ENCODE peak calls at places on chromosomes 3 and 15, in four cellular contexts. One of them, this sample, is unnamed.

GRCh38 chr3:146390967-146391366 is 78.4 kb downstream of the PLSCR2 start:
- DNase-seq in NCI-H524: no peak
- DNase-seq in HFFc6: peak
- DNase-seq in upper lobe of left lung: no peak
- DNase-seq in this sample: no peak

GRCh38 chr3:114745322-114746240 is 401.5 kb downstream of the ZBTB20 start:
- DNase-seq in NCI-H524: no peak
- DNase-seq in HFFc6: peak
- DNase-seq in upper lobe of left lung: no peak
- DNase-seq in this sample: no peak

GRCh38 chr3:54146383-54147239 is 24.3 kb downstream of the CACNA2D3 start:
- DNase-seq in NCI-H524: no peak
- DNase-seq in HFFc6: no peak
- DNase-seq in upper lobe of left lung: peak
- DNase-seq in this sample: peak

GRCh38 chr3:160260587-160261270 is 35.5 kb downstream of the C3orf80 start:
- DNase-seq in NCI-H524: no peak
- DNase-seq in HFFc6: no peak
- DNase-seq in upper lobe of left lung: no peak
- DNase-seq in this sample: no peak

GRCh38 chr15:52658955-52659354 is 20.2 kb downstream of the ATOSA start:
- DNase-seq in NCI-H524: no peak
- DNase-seq in HFFc6: no peak
- DNase-seq in upper lobe of left lung: no peak
- DNase-seq in this sample: no peak

GRCh38 chr3:27945229-27945628 is 223.1 kb upstream of the EOMES start:
- DNase-seq in NCI-H524: no peak
- DNase-seq in HFFc6: no peak
- DNase-seq in upper lobe of left lung: no peak
- DNase-seq in this sample: no peak

GRCh38 chr15:31499953-31500808 is 173.5 kb downstream of the KLF13 start:
- DNase-seq in NCI-H524: no peak
- DNase-seq in HFFc6: no peak
- DNase-seq in upper lobe of left lung: no peak
- DNase-seq in this sample: no peak

GRCh38 chr3:195524171-195524896 is 18.8 kb downstream of the PPP1R2 start:
- DNase-seq in NCI-H524: no peak
- DNase-seq in HFFc6: no peak
- DNase-seq in upper lobe of left lung: no peak
- DNase-seq in this sample: no peak

GRCh38 chr3:30934208-30934550 is 39.7 kb upstream of the GADL1 start:
- DNase-seq in NCI-H524: no peak
- DNase-seq in HFFc6: peak
- DNase-seq in upper lobe of left lung: no peak
- DNase-seq in this sample: no peak

GRCh38 chr3:156010829-156011228 is 109.5 kb upstream of the KCNAB1 start:
- DNase-seq in NCI-H524: peak
- DNase-seq in HFFc6: no peak
- DNase-seq in upper lobe of left lung: no peak
- DNase-seq in this sample: no peak

GRCh38 chr15:58561321-58561720 is 129.5 kb downstream of the LIPC start:
- DNase-seq in NCI-H524: no peak
- DNase-seq in HFFc6: no peak
- DNase-seq in upper lobe of left lung: no peak
- DNase-seq in this sample: no peak

GRCh38 chr15:26075770-26076169 is 212.6 kb upstream of the ATP10A start:
- DNase-seq in NCI-H524: no peak
- DNase-seq in HFFc6: no peak
- DNase-seq in upper lobe of left lung: no peak
- DNase-seq in this sample: no peak

GRCh38 chr15:76945494-76945893 is 13.9 kb downstream of the RCN2 start:
- DNase-seq in NCI-H524: no peak
- DNase-seq in HFFc6: no peak
- DNase-seq in upper lobe of left lung: no peak
- DNase-seq in this sample: no peak

GRCh38 chr3:23113455-23114171 is 89.5 kb upstream of the UBE2E2 start:
- DNase-seq in NCI-H524: no peak
- DNase-seq in HFFc6: peak
- DNase-seq in upper lobe of left lung: no peak
- DNase-seq in this sample: no peak

GRCh38 chr15:27623560-27624305 is 475.4 kb downstream of the OCA2 start:
- DNase-seq in NCI-H524: no peak
- DNase-seq in HFFc6: no peak
- DNase-seq in upper lobe of left lung: no peak
- DNase-seq in this sample: no peak

GRCh38 chr3:73558399-73559075 is 66.2 kb downstream of the PDZRN3 start:
- DNase-seq in NCI-H524: no peak
- DNase-seq in HFFc6: peak
- DNase-seq in upper lobe of left lung: no peak
- DNase-seq in this sample: no peak